ENCODE peak calls at places on chromosomes 4 and X, in four cellular contexts. One of them, this sample, is unnamed.

GRCh38 chr4:7506119-7506518 is 71.4 kb upstream of the PSAPL1 start:
- DNase-seq in osteoblast: no peak
- DNase-seq in GM06990: no peak
- DNase-seq in CD8-positive, alpha-beta T cell: no peak
- DNase-seq in this sample: no peak

GRCh38 chrX:39859991-39860861 is 237.5 kb downstream of the BCOR start:
- DNase-seq in CD8-positive, alpha-beta T cell: peak
- DNase-seq in GM06990: peak
- DNase-seq in osteoblast: no peak
- DNase-seq in this sample: no peak

GRCh38 chr4:55438314-55438713 is 42.6 kb downstream of the TMEM165 start:
- DNase-seq in osteoblast: no peak
- DNase-seq in GM06990: no peak
- DNase-seq in CD8-positive, alpha-beta T cell: no peak
- DNase-seq in this sample: no peak

GRCh38 chr4:8073206-8073863 is 85.3 kb downstream of the ABLIM2 start:
- DNase-seq in osteoblast: peak
- DNase-seq in GM06990: no peak
- DNase-seq in CD8-positive, alpha-beta T cell: no peak
- DNase-seq in this sample: no peak

GRCh38 chr4:10123227-10124101 is 6.9 kb upstream of the WDR1 start:
- DNase-seq in CD8-positive, alpha-beta T cell: no peak
- DNase-seq in GM06990: no peak
- DNase-seq in osteoblast: no peak
- DNase-seq in this sample: no peak

GRCh38 chrX:131944936-131945902 is 77.9 kb upstream of the STK26 start:
- DNase-seq in osteoblast: no peak
- DNase-seq in CD8-positive, alpha-beta T cell: no peak
- DNase-seq in GM06990: no peak
- DNase-seq in this sample: no peak

GRCh38 chr4:17284323-17285175 is 227.3 kb downstream of the QDPR start:
- DNase-seq in GM06990: no peak
- DNase-seq in CD8-positive, alpha-beta T cell: no peak
- DNase-seq in osteoblast: no peak
- DNase-seq in this sample: no peak

GRCh38 chrX:104370089-104370488 is 115.4 kb upstream of the ESX1 start:
- DNase-seq in GM06990: no peak
- DNase-seq in osteoblast: peak
- DNase-seq in CD8-positive, alpha-beta T cell: no peak
- DNase-seq in this sample: no peak

GRCh38 chr4:75287738-75288517 is 226.3 kb downstream of the RCHY1 start:
- DNase-seq in CD8-positive, alpha-beta T cell: no peak
- DNase-seq in osteoblast: no peak
- DNase-seq in GM06990: no peak
- DNase-seq in this sample: no peak

GRCh38 chr4:7503597-7503996 is 68.9 kb upstream of the PSAPL1 start:
- DNase-seq in CD8-positive, alpha-beta T cell: no peak
- DNase-seq in GM06990: no peak
- DNase-seq in osteoblast: no peak
- DNase-seq in this sample: no peak

GRCh38 chr4:28966982-28967381 is 1753.2 kb upstream of the PCDH7 start:
- DNase-seq in osteoblast: no peak
- DNase-seq in GM06990: no peak
- DNase-seq in CD8-positive, alpha-beta T cell: no peak
- DNase-seq in this sample: peak

GRCh38 chr4:187075514-187075913 is 351.9 kb upstream of the FAT1 start:
- DNase-seq in osteoblast: no peak
- DNase-seq in CD8-positive, alpha-beta T cell: no peak
- DNase-seq in GM06990: no peak
- DNase-seq in this sample: no peak

GRCh38 chrX:55867254-55867653 is 149.7 kb downstream of the RRAGB start:
- DNase-seq in GM06990: peak
- DNase-seq in CD8-positive, alpha-beta T cell: no peak
- DNase-seq in osteoblast: no peak
- DNase-seq in this sample: no peak

GRCh38 chrX:53544936-53545335 is 110.8 kb upstream of the HSD17B10 start:
- DNase-seq in GM06990: no peak
- DNase-seq in osteoblast: no peak
- DNase-seq in CD8-positive, alpha-beta T cell: no peak
- DNase-seq in this sample: no peak

GRCh38 chrX:41397768-41398167 is 49.4 kb upstream of the NYX start:
- DNase-seq in GM06990: no peak
- DNase-seq in CD8-positive, alpha-beta T cell: no peak
- DNase-seq in osteoblast: no peak
- DNase-seq in this sample: no peak

GRCh38 chrX:44042124-44042523 is 68.9 kb upstream of the NDP start:
- DNase-seq in CD8-positive, alpha-beta T cell: no peak
- DNase-seq in GM06990: no peak
- DNase-seq in osteoblast: no peak
- DNase-seq in this sample: no peak

GRCh38 chrX:139202742-139203410 is 327.7 kb upstream of the F9 start:
- DNase-seq in GM06990: no peak
- DNase-seq in CD8-positive, alpha-beta T cell: no peak
- DNase-seq in osteoblast: no peak
- DNase-seq in this sample: no peak

GRCh38 chr4:96739101-96739500 is 899.2 kb downstream of the PDHA2 start:
- DNase-seq in CD8-positive, alpha-beta T cell: no peak
- DNase-seq in GM06990: no peak
- DNase-seq in osteoblast: no peak
- DNase-seq in this sample: no peak

GRCh38 chr4:5746829-5747745 is 36.1 kb downstream of the EVC start:
- DNase-seq in GM06990: no peak
- DNase-seq in CD8-positive, alpha-beta T cell: no peak
- DNase-seq in osteoblast: no peak
- DNase-seq in this sample: no peak

GRCh38 chrX:108029928-108030711 is 14.7 kb upstream of the VSIG1 start:
- DNase-seq in GM06990: no peak
- DNase-seq in CD8-positive, alpha-beta T cell: no peak
- DNase-seq in osteoblast: no peak
- DNase-seq in this sample: no peak

GRCh38 chr4:119865389-119865788 is 201.3 kb downstream of the MAD2L1 start:
- DNase-seq in CD8-positive, alpha-beta T cell: no peak
- DNase-seq in osteoblast: no peak
- DNase-seq in GM06990: no peak
- DNase-seq in this sample: no peak

GRCh38 chr4:150240011-150240410 is 161.8 kb downstream of the DCLK2 start:
- DNase-seq in osteoblast: no peak
- DNase-seq in CD8-positive, alpha-beta T cell: no peak
- DNase-seq in GM06990: no peak
- DNase-seq in this sample: no peak

GRCh38 chr4:128220286-128221235 is 67.1 kb downstream of the PGRMC2 start:
- DNase-seq in GM06990: no peak
- DNase-seq in osteoblast: peak
- DNase-seq in CD8-positive, alpha-beta T cell: no peak
- DNase-seq in this sample: no peak

GRCh38 chr4:57943672-57944071 is 833.5 kb upstream of the IGFBP7 start:
- DNase-seq in osteoblast: no peak
- DNase-seq in CD8-positive, alpha-beta T cell: no peak
- DNase-seq in GM06990: no peak
- DNase-seq in this sample: no peak

GRCh38 chr4:10336471-10336870 is 120.8 kb downstream of the ZNF518B start:
- DNase-seq in CD8-positive, alpha-beta T cell: no peak
- DNase-seq in osteoblast: no peak
- DNase-seq in GM06990: no peak
- DNase-seq in this sample: no peak

GRCh38 chrX:73765776-73766465 is 202.9 kb downstream of the CHIC1 start:
- DNase-seq in GM06990: no peak
- DNase-seq in osteoblast: no peak
- DNase-seq in CD8-positive, alpha-beta T cell: no peak
- DNase-seq in this sample: no peak

GRCh38 chr4:71195932-71196331 is 142.9 kb upstream of the SLC4A4 start:
- DNase-seq in GM06990: no peak
- DNase-seq in osteoblast: peak
- DNase-seq in CD8-positive, alpha-beta T cell: no peak
- DNase-seq in this sample: peak

GRCh38 chr4:94741304-94741703 is 16.5 kb upstream of the BMPR1B start:
- DNase-seq in CD8-positive, alpha-beta T cell: no peak
- DNase-seq in osteoblast: no peak
- DNase-seq in GM06990: no peak
- DNase-seq in this sample: no peak

GRCh38 chr4:85925071-85925470 is 434.8 kb downstream of the MAPK10 start:
- DNase-seq in osteoblast: no peak
- DNase-seq in CD8-positive, alpha-beta T cell: no peak
- DNase-seq in GM06990: no peak
- DNase-seq in this sample: no peak

GRCh38 chr4:8293131-8293975 is 23.8 kb downstream of the HTRA3 start:
- DNase-seq in GM06990: no peak
- DNase-seq in osteoblast: peak
- DNase-seq in CD8-positive, alpha-beta T cell: no peak
- DNase-seq in this sample: no peak

GRCh38 chrX:120514236-120514635 is 45.1 kb upstream of the LAMP2 start:
- DNase-seq in CD8-positive, alpha-beta T cell: no peak
- DNase-seq in GM06990: no peak
- DNase-seq in osteoblast: peak
- DNase-seq in this sample: no peak

GRCh38 chr4:98659741-98660507 is 1.5 kb upstream of the TSPAN5 start:
- DNase-seq in CD8-positive, alpha-beta T cell: no peak
- DNase-seq in osteoblast: peak
- DNase-seq in GM06990: no peak
- DNase-seq in this sample: no peak

GRCh38 chr4:55609393-55609821 is 17.4 kb upstream of the PDCL2 start:
- DNase-seq in CD8-positive, alpha-beta T cell: no peak
- DNase-seq in osteoblast: no peak
- DNase-seq in GM06990: no peak
- DNase-seq in this sample: no peak

GRCh38 chr4:151541438-151542071 is 132.6 kb downstream of the FHIP1A start:
- DNase-seq in GM06990: no peak
- DNase-seq in CD8-positive, alpha-beta T cell: no peak
- DNase-seq in osteoblast: peak
- DNase-seq in this sample: no peak

GRCh38 chr4:85151349-85151748 is 184.9 kb upstream of the WDFY3 start:
- DNase-seq in CD8-positive, alpha-beta T cell: no peak
- DNase-seq in osteoblast: no peak
- DNase-seq in GM06990: no peak
- DNase-seq in this sample: no peak

GRCh38 chr4:17142232-17142711 is 243.8 kb upstream of the LDB2 start:
- DNase-seq in CD8-positive, alpha-beta T cell: no peak
- DNase-seq in osteoblast: peak
- DNase-seq in GM06990: no peak
- DNase-seq in this sample: peak

This sample was measured in non-pigmented ciliary epithelial cell.